ENCODE peak calls at places on chromosomes 1 and 21, in five cellular contexts. Y is suprapubic skin, V is stomach, W is transverse colon, N is HepG2. S is an unnamed sample.

GRCh38 chr1:29128739-29129138 is 5.0 kb upstream of the TMEM200B start:
- DNase-seq in Y (no peak), V (no peak), W (no peak), N (no peak), S (no peak)

GRCh38 chr1:172497230-172497629 is 35.7 kb upstream of the SUCO start:
- DNase-seq in Y (no peak), V (no peak), W (no peak), N (peak), S (no peak)

GRCh38 chr1:52306227-52307006 is 59.6 kb downstream of the CC2D1B start:
- DNase-seq in Y (no peak), V (no peak), W (no peak), N (peak), S (no peak)

GRCh38 chr1:52739699-52740467 is 13.6 kb downstream of the ZYG11B start:
- DNase-seq in Y (no peak), V (no peak), W (no peak), N (no peak), S (no peak)

GRCh38 chr1:44696789-44697188 is 22.3 kb downstream of the ARMH1 start:
- DNase-seq in Y (no peak), V (no peak), W (no peak), N (no peak), S (no peak)

GRCh38 chr1:43913051-43913501 is 20.5 kb upstream of the ARTN start:
- DNase-seq in Y (no peak), V (no peak), W (peak), N (no peak), S (no peak)

GRCh38 chr1:174021611-174022079 is 512 bp downstream of the RC3H1 start:
- DNase-seq in Y (no peak), V (no peak), W (peak), N (peak), S (peak)

GRCh38 chr1:32984090-32984828 is 19.6 kb upstream of the RNF19B start:
- DNase-seq in Y (no peak), V (no peak), W (no peak), N (no peak), S (no peak)

GRCh38 chr1:203913045-203913444 is 51.6 kb downstream of the SNRPE start:
- DNase-seq in Y (no peak), V (no peak), W (no peak), N (no peak), S (no peak)

GRCh38 chr1:156490401-156491032 is 10.1 kb downstream of the MEF2D start:
- DNase-seq in Y (no peak), V (no peak), W (peak), N (no peak), S (no peak)

GRCh38 chr1:230713915-230714764 is at the start of gene AGT:
- DNase-seq in Y (no peak), V (peak), W (peak), N (peak), S (peak)

GRCh38 chr1:167273027-167273800 is 52.5 kb downstream of the POU2F1 start:
- DNase-seq in Y (no peak), V (no peak), W (no peak), N (no peak), S (no peak)

GRCh38 chr1:199449681-199450080 is 577.8 kb upstream of the NR5A2 start:
- DNase-seq in Y (no peak), V (no peak), W (no peak), N (no peak), S (no peak)

GRCh38 chr1:233647083-233647482 is 33.2 kb downstream of the KCNK1 start:
- DNase-seq in Y (no peak), V (no peak), W (no peak), N (no peak), S (no peak)

GRCh38 chr1:241990040-241990439 is 8.9 kb downstream of the MAP1LC3C start:
- DNase-seq in Y (peak), V (peak), W (peak), N (no peak), S (peak)

GRCh38 chr1:9628541-9629444 is 22.7 kb upstream of the PIK3CD start:
- DNase-seq in Y (no peak), V (no peak), W (no peak), N (no peak), S (no peak)

GRCh38 chr1:9651565-9652378 is at the start of gene PIK3CD:
- DNase-seq in Y (no peak), V (no peak), W (no peak), N (no peak), S (no peak)

GRCh38 chr1:54516249-54516920 is 31.6 kb upstream of the ACOT11 start:
- DNase-seq in Y (no peak), V (no peak), W (no peak), N (peak), S (no peak)

GRCh38 chr1:211520641-211521040 is 28.7 kb upstream of the RD3 start:
- DNase-seq in Y (no peak), V (no peak), W (no peak), N (peak), S (no peak)

GRCh38 chr1:153615406-153615805 is 719 bp downstream of the S100A14 start:
- DNase-seq in Y (no peak), V (no peak), W (no peak), N (no peak), S (no peak)
- H3K27ac ChIP-seq in Y (peak), V (peak), W (peak), N (no peak), S (no peak)

DNA sequence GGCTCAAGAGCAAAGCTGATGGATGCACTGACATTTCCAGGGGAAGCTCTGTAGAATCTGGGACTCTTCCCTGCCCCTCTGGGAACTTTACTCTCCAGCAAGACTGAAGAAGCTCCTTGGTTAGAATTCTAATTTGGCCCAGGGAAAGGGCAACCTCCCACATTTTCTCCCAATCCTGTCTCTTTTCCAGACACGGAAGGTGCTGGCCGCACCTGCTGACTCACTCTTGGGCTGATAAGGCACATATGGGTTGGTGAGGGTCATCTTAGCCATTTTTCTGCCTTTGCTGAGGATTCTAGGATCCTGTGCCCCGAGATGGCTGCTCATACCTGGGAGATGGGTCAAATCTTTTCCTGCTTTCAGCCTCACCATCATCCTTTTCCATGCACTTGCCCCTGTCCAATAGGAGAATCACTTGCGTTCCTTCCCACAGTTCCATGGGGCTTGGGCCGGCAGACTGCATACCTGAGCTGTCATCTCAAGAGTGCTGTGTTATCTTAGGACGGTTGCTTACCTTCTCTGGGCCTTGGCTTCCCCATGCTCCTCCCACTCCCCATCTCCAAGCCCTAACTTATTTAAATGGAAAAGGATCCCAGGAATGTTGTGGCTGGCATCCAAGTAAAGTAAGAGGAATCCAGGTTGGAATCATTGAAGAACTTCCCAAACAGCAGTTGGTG is 1.3 kb downstream of the TINAGL1 start:
- DNase-seq in Y (no peak), V (no peak), W (no peak), N (peak), S (peak)
- TF ChIP-seq POLR2AphosphoS5 in Y (no peak), V (no peak), W (peak), N (no peak), S (no peak)

DNA sequence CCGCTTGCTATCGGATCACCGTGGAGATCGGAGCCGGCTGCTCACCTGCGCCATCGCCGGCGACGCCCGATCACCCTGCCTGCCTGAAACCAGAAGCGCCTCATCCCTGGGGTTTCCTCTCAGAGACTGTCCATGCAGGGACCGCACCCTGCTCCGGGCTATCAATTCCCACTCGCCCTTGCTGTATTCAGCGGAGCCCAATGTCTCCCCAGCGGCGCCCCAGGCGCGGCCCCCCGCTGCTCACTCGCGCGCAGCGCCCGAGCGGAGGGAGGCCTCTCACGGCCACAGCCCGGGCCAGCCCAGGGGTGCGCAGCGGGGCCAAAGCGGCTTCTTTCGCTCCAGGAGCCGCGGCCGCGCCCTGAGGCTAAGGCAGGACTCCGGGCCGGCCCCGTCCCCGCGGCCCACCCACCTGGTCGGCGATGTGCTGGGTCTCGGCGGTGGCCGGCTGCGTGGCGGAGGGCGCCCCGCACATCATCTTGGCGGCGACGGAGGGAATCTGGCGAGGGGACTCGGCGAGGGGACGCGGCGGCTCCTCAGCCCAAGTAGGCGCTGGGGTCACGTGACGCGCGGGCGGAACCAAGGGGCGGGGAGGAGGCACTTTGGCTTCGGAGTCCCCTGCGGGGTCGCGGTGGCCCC is at the start of gene CSTB:
- DNase-seq in Y (peak), V (peak), W (peak), N (peak), S (peak)
- TF ChIP-seq POLR2A in Y (no peak), V (no peak), W (peak), N (no peak), S (peak)

GRCh38 chr1:47659141-47659540 is 221.3 kb downstream of the FOXD2 start:
- DNase-seq in Y (peak), V (peak), W (no peak), N (no peak), S (peak)

GRCh38 chr1:47660622-47661021 is 222.8 kb downstream of the FOXD2 start:
- DNase-seq in Y (no peak), V (no peak), W (no peak), N (no peak), S (peak)

GRCh38 chr1:47658161-47658920 is 220.5 kb downstream of the FOXD2 start:
- DNase-seq in Y (peak), V (peak), W (no peak), N (no peak), S (peak)

GRCh38 chr1:47655521-47656300 is 217.9 kb downstream of the FOXD2 start:
- DNase-seq in Y (peak), V (peak), W (no peak), N (no peak), S (peak)

GRCh38 chr1:47656719-47657685 is 219.2 kb downstream of the FOXD2 start:
- DNase-seq in Y (peak), V (peak), W (no peak), N (no peak), S (peak)
- H3K27ac ChIP-seq in Y (no peak), V (peak), W (no peak), N (no peak), S (no peak)

DNA sequence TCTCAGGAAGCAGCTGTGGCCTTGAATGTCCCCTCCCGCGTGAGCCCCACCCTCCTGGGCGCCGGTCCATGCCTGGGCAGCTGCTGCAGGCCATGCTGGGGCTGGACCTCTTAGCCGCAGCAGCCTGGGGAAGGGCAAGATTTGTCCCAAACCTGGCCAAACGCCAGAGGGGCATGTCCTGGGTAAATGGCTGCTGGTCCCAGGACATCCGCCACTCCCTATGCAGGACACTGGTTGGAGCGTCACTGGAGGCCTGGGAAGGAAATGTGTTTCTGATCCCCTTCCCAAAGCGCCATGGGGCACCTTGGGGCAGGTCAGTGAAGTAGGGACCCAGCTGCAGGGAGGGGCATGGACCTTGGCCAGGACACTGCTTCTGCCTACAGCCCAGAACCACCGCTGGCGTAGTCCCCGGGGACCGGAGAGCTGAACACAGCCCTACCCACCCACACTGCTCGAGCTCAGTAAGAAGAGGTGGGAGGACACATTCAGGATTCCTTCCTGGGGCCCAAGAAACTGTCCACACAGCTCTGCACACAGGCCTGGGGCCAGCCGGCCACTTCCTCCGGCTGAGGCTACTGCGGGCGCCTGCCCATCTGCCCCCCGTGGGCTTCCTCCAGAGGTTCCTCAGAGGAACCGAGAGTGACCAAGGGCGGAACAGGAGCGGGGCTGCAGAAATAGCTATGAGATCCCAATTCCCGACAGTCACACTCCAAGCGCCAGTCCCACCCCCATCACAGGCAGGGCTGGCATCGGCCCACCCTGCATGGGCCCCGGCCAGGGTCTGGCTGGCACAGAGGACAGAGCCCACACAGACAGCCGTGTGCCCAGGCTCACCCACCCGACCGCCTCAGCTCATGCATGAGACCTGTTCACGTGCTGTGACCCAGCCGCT is 10.8 kb upstream of the PLEKHG5 start:
- DNase-seq in Y (peak), V (peak), W (no peak), N (no peak), S (peak)
- TF ChIP-seq POLR2AphosphoS5 in Y (no peak), V (no peak), W (no peak), N (no peak), S (no peak)

GRCh38 chr1:62068978-62069377 is 125.7 kb upstream of the L1TD1 start:
- DNase-seq in Y (no peak), V (no peak), W (no peak), N (no peak), S (no peak)
- TF ChIP-seq POLR2A in Y (no peak), V (no peak), W (no peak), N (no peak), S (no peak)

GRCh38 chr1:17016317-17016661 is 4.6 kb upstream of the ATP13A2 start:
- DNase-seq in Y (no peak), V (no peak), W (no peak), N (no peak), S (no peak)
- H3K27ac ChIP-seq in Y (no peak), V (no peak), W (no peak), N (no peak), S (no peak)

GRCh38 chr1:113389953-113390834 is at the start of gene MAGI3:
- DNase-seq in Y (peak), V (peak), W (peak), N (peak), S (peak)

GRCh38 chr1:113389356-113389952 is 861 bp upstream of the MAGI3 start:
- DNase-seq in Y (no peak), V (no peak), W (no peak), N (no peak), S (no peak)

GRCh38 chr1:113390871-113391642 is 742 bp downstream of the MAGI3 start:
- DNase-seq in Y (peak), V (peak), W (peak), N (no peak), S (peak)

GRCh38 chr1:113388017-113388620 is 2.2 kb upstream of the MAGI3 start:
- DNase-seq in Y (no peak), V (no peak), W (no peak), N (no peak), S (no peak)

DNA sequence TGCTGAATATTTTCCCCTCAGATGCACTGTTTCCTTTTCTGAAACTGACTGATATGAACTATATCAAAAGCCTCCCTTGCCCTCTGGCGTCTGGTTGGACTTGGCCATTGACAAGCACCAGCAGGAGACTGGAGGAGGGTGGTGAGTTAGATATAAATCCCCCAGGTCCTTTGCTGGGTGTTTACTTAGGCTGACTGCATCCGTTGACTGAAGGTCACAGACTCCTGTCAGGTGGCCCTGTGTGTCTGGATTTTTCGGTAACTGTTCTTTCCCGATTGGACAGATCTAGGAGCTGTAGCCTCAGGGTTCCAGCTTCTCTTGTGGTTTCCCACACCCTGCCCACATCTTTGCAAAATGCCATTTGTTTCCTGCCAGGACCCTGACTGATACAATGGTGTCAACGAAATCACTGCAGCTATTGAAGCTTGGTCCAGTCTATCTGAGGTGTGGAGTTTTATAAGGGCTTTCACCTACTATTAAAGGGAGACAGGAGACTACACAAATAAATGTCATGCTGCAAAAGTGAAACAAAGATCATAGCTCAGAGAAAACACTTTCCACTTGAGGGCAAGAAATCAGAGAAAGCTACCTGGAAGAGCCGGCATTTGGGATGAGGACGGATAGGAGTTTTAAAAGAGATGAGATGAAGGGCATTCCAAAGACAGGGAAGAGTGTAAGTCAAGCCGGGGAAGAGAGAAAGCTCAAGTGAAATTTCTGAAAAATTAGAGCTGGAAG is 1.5 kb upstream of the MAGI3 start:
- DNase-seq in Y (no peak), V (peak), W (peak), N (peak), S (no peak)
- TF ChIP-seq POLR2AphosphoS5 in Y (no peak), V (no peak), W (no peak), N (no peak), S (no peak)

S was measured in sigmoid colon.